ENCODE peak calls at places on chromosomes 1 and 21, in four cellular contexts. M, Z, D and A are unnamed samples. For H3K4me1, the result is how much of the 10 kb centered on the place peaks cover.

GRCh38 chr1:2980073-2980791 is 41.0 kb upstream of the ACTRT2 start:
- DNase-seq in M (no peak), Z (no peak), D (peak), A (no peak)

GRCh38 chr1:64842244-64842643 is 97.4 kb downstream of the RAVER2 start:
- DNase-seq in M (no peak), Z (no peak), D (no peak), A (no peak)

GRCh38 chr21:41648591-41649031 is 118.2 kb downstream of the RIPK4 start:
- DNase-seq in M (no peak), Z (no peak), D (no peak), A (no peak)

GRCh38 chr1:93623875-93624274 is 57.8 kb downstream of the BCAR3 start:
- DNase-seq in M (no peak), Z (no peak), D (no peak), A (no peak)

GRCh38 chr1:110746644-110747259 is 72.0 kb upstream of the KCNA3 start:
- DNase-seq in M (peak), Z (no peak), D (no peak), A (no peak)

GRCh38 chr1:31944205-31945089 is 6.3 kb upstream of the PTP4A2 start:
- DNase-seq in M (peak), Z (peak), D (peak), A (peak)

GRCh38 chr1:63321788-63322247 is 549 bp upstream of the FOXD3 start:
- DNase-seq in M (no peak), Z (no peak), D (no peak), A (no peak)

GRCh38 chr1:111507411-111508201 is 4.2 kb upstream of the ADORA3 start:
- DNase-seq in M (peak), Z (peak), D (peak), A (peak)

GRCh38 chr1:22680736-22681135 is 27.7 kb downstream of the C1QB start:
- DNase-seq in M (no peak), Z (no peak), D (no peak), A (no peak)

GRCh38 chr1:27469334-27469733 is 20.6 kb downstream of the WASF2 start:
- DNase-seq in M (no peak), Z (no peak), D (no peak), A (no peak)

GRCh38 chr21:37467082-37467481 is 100.5 kb downstream of the DYRK1A start:
- DNase-seq in M (no peak), Z (no peak), D (no peak), A (no peak)

GRCh38 chr1:206506803-206507394 is 432 bp upstream of the RASSF5 start:
- DNase-seq in M (peak), Z (peak), D (peak), A (no peak)

GRCh38 chr1:112263464-112263863 is 132.6 kb upstream of the CTTNBP2NL start:
- DNase-seq in M (no peak), Z (no peak), D (no peak), A (no peak)

GRCh38 chr1:108017698-108018097 is 52.7 kb upstream of the VAV3 start:
- DNase-seq in M (no peak), Z (no peak), D (no peak), A (no peak)

GRCh38 chr1:44568128-44568900 is 106.0 kb downstream of the TMEM53 start:
- DNase-seq in M (no peak), Z (no peak), D (no peak), A (no peak)

GRCh38 chr1:40396420-40396819 is 22.9 kb downstream of the SMAP2 start:
- DNase-seq in M (no peak), Z (no peak), D (no peak), A (no peak)

GRCh38 chr21:25031750-25032149 is 575.5 kb downstream of the MRPL39 start:
- DNase-seq in M (no peak), Z (no peak), D (no peak), A (no peak)

GRCh38 chr1:89670168-89670567 is 37.2 kb downstream of the LRRC8C start:
- DNase-seq in M (no peak), Z (no peak), D (no peak), A (no peak)

GRCh38 chr21:25895565-25896205 is 160.9 kb downstream of the GABPA start:
- DNase-seq in M (no peak), Z (no peak), D (no peak), A (no peak)

GRCh38 chr1:12314328-12314903 is 84.6 kb downstream of the VPS13D start:
- DNase-seq in M (no peak), Z (no peak), D (no peak), A (no peak)

GRCh38 chr1:226063362-226064167 is 1.0 kb downstream of the H3-3A start:
- DNase-seq in M (peak), Z (peak), D (peak), A (peak)

GRCh38 chr1:85148524-85149250 is 52.1 kb downstream of the SYDE2 start:
- DNase-seq in M (no peak), Z (no peak), D (no peak), A (no peak)

GRCh38 chr1:166933137-166933536 is 42.2 kb downstream of the ILDR2 start:
- DNase-seq in M (no peak), Z (no peak), D (no peak), A (no peak)

GRCh38 chr1:9249534-9250335 is 15.2 kb downstream of the H6PD start:
- DNase-seq in M (no peak), Z (peak), D (peak), A (no peak)

GRCh38 chr1:27491748-27492700 is 2.1 kb upstream of the WASF2 start:
- DNase-seq in M (no peak), Z (no peak), D (peak), A (no peak)

GRCh38 chr1:99004270-99005141 is at the start of gene PLPPR5:
- DNase-seq in M (no peak), Z (no peak), D (peak), A (no peak)

GRCh38 chr1:27555700-27556424 is 48.1 kb downstream of the AHDC1 start:
- DNase-seq in M (no peak), Z (no peak), D (peak), A (no peak)

GRCh38 chr1:227948493-227949260 is 945 bp upstream of the WNT9A start:
- DNase-seq in M (no peak), Z (peak), D (peak), A (peak)

GRCh38 chr21:42459583-42460215 is 36.3 kb downstream of the RSPH1 start:
- DNase-seq in M (no peak), Z (no peak), D (no peak), A (no peak)

GRCh38 chr1:37393585-37394120 is 80.7 kb upstream of the ZC3H12A start:
- DNase-seq in M (no peak), Z (no peak), D (no peak), A (no peak)

GRCh38 chr21:38958940-38959685 is 153.4 kb downstream of the ETS2 start:
- DNase-seq in M (no peak), Z (no peak), D (no peak), A (peak)

GRCh38 chr1:191757003-191757402 is 401.3 kb upstream of the RGS18 start:
- DNase-seq in M (no peak), Z (no peak), D (no peak), A (no peak)

GRCh38 chr1:41696381-41696780 is 211.9 kb upstream of the EDN2 start:
- DNase-seq in M (no peak), Z (no peak), D (no peak), A (no peak)

GRCh38 chr1:103371234-103371633 is 154.3 kb upstream of the RNPC3 start:
- DNase-seq in M (no peak), Z (no peak), D (peak), A (no peak)

GRCh38 chr1:24498589-24498988 is 4.0 kb upstream of the RCAN3 start:
- DNase-seq in M (no peak), Z (no peak), D (no peak), A (no peak)

GRCh38 chr21:32958288-32958992 is 67.3 kb upstream of the OLIG2 start:
- DNase-seq in M (no peak), Z (no peak), D (no peak), A (no peak)

GRCh38 chr1:113244134-113244820 is 146.0 kb upstream of the MAGI3 start:
- DNase-seq in M (no peak), Z (no peak), D (no peak), A (no peak)

GRCh38 chr1:154863702-154864174 is 6.3 kb downstream of the KCNN3 start:
- DNase-seq in M (no peak), Z (peak), D (peak), A (no peak)

GRCh38 chr1:160539896-160540858 is 17.1 kb upstream of the SLAMF6 start:
- DNase-seq in M (peak), Z (peak), D (no peak), A (no peak)

GRCh38 chr1:160537714-160538665 is 14.9 kb upstream of the SLAMF6 start:
- DNase-seq in M (no peak), Z (no peak), D (no peak), A (no peak)

GRCh38 chr1:160541622-160542302 is 18.7 kb upstream of the SLAMF6 start:
- DNase-seq in M (no peak), Z (no peak), D (no peak), A (no peak)

GRCh38 chr1:160540859-160541233 is 17.8 kb upstream of the SLAMF6 start:
- DNase-seq in M (no peak), Z (no peak), D (no peak), A (no peak)

GRCh38 chr1:160538985-160539651 is 16.1 kb upstream of the SLAMF6 start:
- DNase-seq in M (no peak), Z (peak), D (no peak), A (no peak)
- H3K4me1 ChIP-seq in M (under half), Z (under half), D (under half), A (under half)

DNA sequence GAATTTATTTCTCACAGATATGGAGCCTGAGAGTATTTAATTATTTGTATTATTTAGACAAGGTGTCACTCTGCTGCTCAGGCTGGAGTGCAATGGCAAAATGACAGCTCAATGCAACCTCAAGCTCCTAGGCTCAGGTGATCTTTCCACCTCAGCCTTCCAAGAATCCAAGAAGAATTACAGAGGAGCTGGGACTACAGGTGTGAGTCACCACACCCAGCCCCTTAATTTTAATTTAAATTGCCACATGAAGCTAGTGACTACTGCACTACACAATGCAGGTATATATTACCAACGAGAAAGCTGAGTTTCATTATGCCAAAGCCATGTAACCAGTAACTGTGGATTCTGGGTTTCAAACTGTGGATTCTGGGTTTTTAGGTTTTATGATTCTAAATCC is 2.1 kb downstream of the KHDC4 start:
- DNase-seq in M (no peak), Z (no peak), D (no peak), A (no peak)
- H3K4me3 ChIP-seq in M (no peak), Z (no peak), D (peak), A (no peak)

DNA sequence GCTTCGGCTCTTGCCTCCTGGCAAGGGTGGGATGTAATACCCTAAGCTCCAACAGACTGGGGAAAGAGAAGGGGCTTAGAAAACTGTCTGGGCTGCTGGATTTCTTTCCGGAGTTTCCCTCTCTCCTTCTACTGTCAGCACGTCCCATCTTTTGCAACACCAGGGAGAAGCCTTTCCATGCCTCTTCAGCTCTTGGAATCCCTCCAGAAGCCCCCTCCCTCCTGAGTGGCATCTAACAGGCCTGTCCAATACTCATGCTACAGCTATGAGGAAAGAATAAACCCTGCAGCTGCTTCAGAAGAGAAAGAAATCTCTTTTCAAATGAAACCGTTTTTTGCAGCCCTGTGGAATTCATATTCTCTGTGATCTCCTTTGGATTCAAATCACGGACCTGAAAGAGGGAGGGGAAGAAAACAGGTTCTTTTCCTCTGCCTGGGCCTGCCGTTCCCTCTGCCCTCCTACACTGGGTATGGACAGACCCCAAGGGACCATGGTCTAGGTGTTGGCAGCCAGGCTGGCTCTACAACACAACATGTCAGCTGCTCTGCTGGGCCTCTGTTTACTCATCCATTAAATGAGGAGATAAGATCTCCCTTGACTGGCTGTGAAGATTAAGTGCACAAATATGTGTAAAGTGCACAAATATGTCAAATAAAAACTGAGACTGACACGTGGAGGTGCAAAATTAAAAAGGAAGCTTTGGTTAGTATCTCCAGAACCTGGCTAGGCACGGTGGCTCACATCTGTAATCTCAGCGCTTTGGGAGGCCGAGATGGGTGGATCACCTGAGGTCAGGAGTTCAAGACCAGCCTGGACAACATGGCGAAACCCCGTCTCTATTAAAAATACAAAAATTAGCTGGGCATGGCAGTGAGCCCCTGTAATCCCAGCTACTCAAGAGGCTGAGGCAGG is 6.0 kb upstream of the CAPN2 start:
- DNase-seq in M (no peak), Z (peak), D (no peak), A (no peak)
- H3K4me1 ChIP-seq in M (under half), Z (under half), D (under half), A (half or more)

DNA sequence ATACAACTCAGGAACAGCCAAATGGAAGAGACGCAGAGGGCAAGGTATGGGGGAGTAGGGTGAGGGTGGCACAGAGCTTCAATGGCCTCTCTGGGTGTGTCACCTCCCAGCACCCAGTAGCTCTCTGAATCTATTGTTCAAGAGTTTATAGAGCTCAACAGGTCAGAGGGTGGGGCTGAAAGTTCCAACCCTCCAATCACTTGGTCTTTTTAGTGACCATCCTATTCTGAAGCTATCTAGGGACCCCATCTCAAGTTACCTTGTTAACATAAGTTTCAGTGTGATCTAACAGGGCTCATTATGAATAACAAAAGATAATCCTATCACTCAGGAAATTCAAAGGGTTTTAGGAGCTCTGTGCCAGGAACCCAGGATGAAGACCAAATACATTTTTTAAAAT is 31.2 kb upstream of the ZNF697 start:
- DNase-seq in M (no peak), Z (no peak), D (no peak), A (no peak)
- H3K4me3 ChIP-seq in M (no peak), Z (no peak), D (no peak), A (no peak)

GRCh38 chr1:221605569-221605968 is 136.3 kb downstream of the DUSP10 start:
- DNase-seq in M (no peak), Z (no peak), D (no peak), A (no peak)
- H3K4me1 ChIP-seq in M (under half), Z (under half), D (under half), A (under half)

DNA sequence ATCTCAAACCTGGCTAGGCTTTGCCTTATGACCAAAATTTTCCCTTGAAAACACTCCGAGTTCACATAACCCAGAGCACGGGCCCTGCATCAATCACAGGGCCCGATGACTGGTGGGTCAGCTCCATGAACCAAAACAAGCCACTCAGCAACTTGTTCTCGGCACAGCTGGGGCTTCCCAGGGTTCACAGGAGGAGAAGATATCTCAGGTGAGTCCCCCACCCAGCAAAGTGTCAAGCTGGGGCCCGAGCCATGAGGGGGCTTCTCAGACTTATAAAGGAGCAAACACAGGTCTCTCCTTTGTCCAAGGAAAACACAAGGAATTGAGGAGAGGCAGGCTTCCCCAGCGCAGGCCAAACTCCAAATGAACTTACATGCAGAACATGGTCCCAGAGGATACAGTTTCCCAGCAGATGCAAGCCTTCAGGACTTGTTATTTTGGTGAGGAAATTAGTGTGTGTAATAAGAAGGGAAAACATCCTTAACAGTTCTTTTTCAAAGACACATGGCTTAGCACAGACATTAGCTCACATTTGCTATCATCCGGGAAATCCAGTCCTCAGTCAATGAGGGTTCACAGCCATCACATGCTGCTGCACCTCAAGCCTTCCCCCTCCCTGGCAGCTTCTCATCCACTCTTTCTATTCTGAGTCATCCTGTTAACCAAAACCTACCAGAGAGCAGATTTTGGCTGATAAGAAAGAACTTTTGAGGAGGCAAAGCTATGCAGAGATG is 98.1 kb upstream of the NFIA start:
- DNase-seq in M (no peak), Z (no peak), D (peak), A (peak)
- H3K4me3 ChIP-seq in M (no peak), Z (no peak), D (no peak), A (no peak)

GRCh38 chr1:151314137-151314875 is 12.9 kb downstream of the PI4KB start:
- DNase-seq in M (no peak), Z (peak), D (peak), A (peak)
- H3K4me1 ChIP-seq in M (under half), Z (half or more), D (half or more), A (half or more)

GRCh38 chr1:162876751-162877150 is 15.8 kb upstream of the CCDC190 start:
- DNase-seq in M (no peak), Z (no peak), D (no peak), A (no peak)
- H3K4me3 ChIP-seq in M (no peak), Z (no peak), D (no peak), A (no peak)

GRCh38 chr1:91866425-91866824 is 19.5 kb downstream of the TGFBR3 start:
- DNase-seq in M (no peak), Z (no peak), D (no peak), A (no peak)
- H3K4me1 ChIP-seq in M (under half), Z (under half), D (under half), A (under half)